ENCODE peak calls at places on chromosomes 5 and 9, in four cellular contexts. One of them, this sample, is unnamed.

GRCh38 chr5:42852826-42853225 is 41.1 kb upstream of the SELENOP start:
- DNase-seq in K562: no peak
- DNase-seq in GM12878: no peak
- DNase-seq in HepG2: no peak
- DNase-seq in this sample: no peak

GRCh38 chr9:4861736-4862451 is 69.2 kb downstream of the RCL1 start:
- DNase-seq in K562: peak
- DNase-seq in GM12878: no peak
- DNase-seq in HepG2: peak
- DNase-seq in this sample: no peak

GRCh38 chr5:153476767-153477166 is 13.7 kb upstream of the GRIA1 start:
- DNase-seq in K562: no peak
- DNase-seq in GM12878: no peak
- DNase-seq in HepG2: no peak
- DNase-seq in this sample: no peak

GRCh38 chr5:160619381-160619780 is 197.7 kb downstream of the PTTG1 start:
- DNase-seq in K562: no peak
- DNase-seq in GM12878: no peak
- DNase-seq in HepG2: no peak
- DNase-seq in this sample: no peak

GRCh38 chr5:57824047-57824446 is 341.4 kb upstream of the ACTBL2 start:
- DNase-seq in K562: no peak
- DNase-seq in GM12878: no peak
- DNase-seq in HepG2: no peak
- DNase-seq in this sample: no peak

GRCh38 chr5:28580616-28581015 is 1542.2 kb upstream of the CDH9 start:
- DNase-seq in K562: no peak
- DNase-seq in GM12878: no peak
- DNase-seq in HepG2: no peak
- DNase-seq in this sample: no peak

GRCh38 chr5:149212203-149212951 is 59.3 kb upstream of the AFAP1L1 start:
- DNase-seq in K562: no peak
- DNase-seq in GM12878: no peak
- DNase-seq in HepG2: no peak
- DNase-seq in this sample: no peak

GRCh38 chr9:136336156-136336860 is 9.0 kb downstream of the GPSM1 start:
- DNase-seq in K562: no peak
- DNase-seq in GM12878: no peak
- DNase-seq in HepG2: no peak
- DNase-seq in this sample: no peak

GRCh38 chr5:151082274-151082902 is 1.6 kb upstream of the TNIP1 start:
- DNase-seq in K562: peak
- DNase-seq in GM12878: no peak
- DNase-seq in HepG2: peak
- DNase-seq in this sample: no peak

GRCh38 chr5:178793156-178793555 is 62.7 kb upstream of the ZNF354A start:
- DNase-seq in K562: peak
- DNase-seq in GM12878: no peak
- DNase-seq in HepG2: peak
- DNase-seq in this sample: peak

GRCh38 chr5:116652196-116652729 is 77.6 kb upstream of the SEMA6A start:
- DNase-seq in K562: no peak
- DNase-seq in GM12878: peak
- DNase-seq in HepG2: peak
- DNase-seq in this sample: peak

GRCh38 chr9:70477907-70478480 is 63.5 kb upstream of the KLF9 start:
- DNase-seq in K562: no peak
- DNase-seq in GM12878: no peak
- DNase-seq in HepG2: no peak
- DNase-seq in this sample: no peak

GRCh38 chr5:136699661-136700060 is 334.3 kb upstream of the TRPC7 start:
- DNase-seq in K562: no peak
- DNase-seq in GM12878: no peak
- DNase-seq in HepG2: no peak
- DNase-seq in this sample: no peak

GRCh38 chr9:113125636-113126035 is 25.2 kb upstream of the SLC31A2 start:
- DNase-seq in K562: no peak
- DNase-seq in GM12878: no peak
- DNase-seq in HepG2: no peak
- DNase-seq in this sample: no peak

GRCh38 chr9:89481161-89481915 is 16.6 kb downstream of the SEMA4D start:
- DNase-seq in K562: no peak
- DNase-seq in GM12878: no peak
- DNase-seq in HepG2: no peak
- DNase-seq in this sample: no peak

GRCh38 chr5:169050146-169050571 is 250.8 kb downstream of the SLIT3 start:
- DNase-seq in K562: no peak
- DNase-seq in GM12878: no peak
- DNase-seq in HepG2: no peak
- DNase-seq in this sample: no peak

GRCh38 chr9:124450241-124450924 is at the start of gene ADGRD2:
- DNase-seq in K562: peak
- DNase-seq in GM12878: no peak
- DNase-seq in HepG2: no peak
- DNase-seq in this sample: peak

DNA sequence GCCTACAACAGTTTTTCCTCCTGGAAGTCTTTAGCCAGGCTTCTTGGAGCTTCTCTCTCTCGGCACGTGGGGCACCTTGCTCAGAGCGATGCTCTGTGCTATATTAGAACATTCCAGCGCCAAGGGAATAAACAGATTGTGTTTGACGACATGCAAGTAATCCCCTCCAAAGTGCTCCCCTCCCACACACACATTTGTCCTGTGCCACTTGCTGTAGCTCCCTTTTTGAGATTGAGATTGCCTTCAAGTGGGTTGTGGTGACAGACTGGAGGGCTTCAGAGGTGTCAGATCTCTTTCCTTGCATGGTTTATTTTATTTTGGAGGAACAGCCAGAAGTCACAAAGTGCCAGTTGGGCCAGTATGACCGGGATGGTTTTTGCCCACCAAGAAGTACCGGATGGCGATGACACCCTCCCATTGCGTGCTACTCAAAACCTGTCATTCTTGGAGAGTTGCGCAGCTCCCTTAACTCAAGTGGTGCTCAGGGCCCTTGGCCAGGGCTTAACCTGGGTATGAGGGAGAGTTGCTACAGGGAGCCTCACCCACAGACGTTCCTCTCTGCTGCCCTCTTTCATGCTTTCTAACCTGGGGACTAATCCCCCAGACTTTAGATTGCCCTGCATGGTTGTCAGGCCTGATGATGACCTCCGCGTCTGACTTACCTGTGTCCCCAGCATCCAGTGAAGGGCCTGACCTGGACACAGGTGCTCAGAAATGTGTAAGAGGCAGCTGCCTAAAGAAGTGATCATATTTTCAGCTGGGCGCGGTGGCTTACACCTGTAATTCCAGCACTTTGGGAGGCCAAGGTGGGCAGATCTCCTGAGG is 18.8 kb upstream of the RPL26L1 start:
- DNase-seq in K562: no peak
- DNase-seq in GM12878: no peak
- DNase-seq in HepG2: no peak
- DNase-seq in this sample: no peak
- TF ChIP-seq ZNF274 in K562: no peak
- TF ChIP-seq ZNF274 in GM12878: no peak
- TF ChIP-seq ZNF274 in HepG2: no peak
- TF ChIP-seq ZNF274 in this sample: no peak

GRCh38 chr9:35828716-35829083 is at the start of gene FAM221B:
- DNase-seq in K562: peak
- DNase-seq in GM12878: no peak
- DNase-seq in HepG2: no peak
- DNase-seq in this sample: no peak

GRCh38 chr9:35831040-35831439 is 2.0 kb downstream of the TMEM8B start:
- DNase-seq in K562: no peak
- DNase-seq in GM12878: no peak
- DNase-seq in HepG2: no peak
- DNase-seq in this sample: no peak

GRCh38 chr9:35829764-35830096 is 702 bp downstream of the TMEM8B start:
- DNase-seq in K562: no peak
- DNase-seq in GM12878: no peak
- DNase-seq in HepG2: peak
- DNase-seq in this sample: no peak

GRCh38 chr9:35827486-35827885 is 1.0 kb downstream of the FAM221B start:
- DNase-seq in K562: no peak
- DNase-seq in GM12878: no peak
- DNase-seq in HepG2: no peak
- DNase-seq in this sample: no peak

DNA sequence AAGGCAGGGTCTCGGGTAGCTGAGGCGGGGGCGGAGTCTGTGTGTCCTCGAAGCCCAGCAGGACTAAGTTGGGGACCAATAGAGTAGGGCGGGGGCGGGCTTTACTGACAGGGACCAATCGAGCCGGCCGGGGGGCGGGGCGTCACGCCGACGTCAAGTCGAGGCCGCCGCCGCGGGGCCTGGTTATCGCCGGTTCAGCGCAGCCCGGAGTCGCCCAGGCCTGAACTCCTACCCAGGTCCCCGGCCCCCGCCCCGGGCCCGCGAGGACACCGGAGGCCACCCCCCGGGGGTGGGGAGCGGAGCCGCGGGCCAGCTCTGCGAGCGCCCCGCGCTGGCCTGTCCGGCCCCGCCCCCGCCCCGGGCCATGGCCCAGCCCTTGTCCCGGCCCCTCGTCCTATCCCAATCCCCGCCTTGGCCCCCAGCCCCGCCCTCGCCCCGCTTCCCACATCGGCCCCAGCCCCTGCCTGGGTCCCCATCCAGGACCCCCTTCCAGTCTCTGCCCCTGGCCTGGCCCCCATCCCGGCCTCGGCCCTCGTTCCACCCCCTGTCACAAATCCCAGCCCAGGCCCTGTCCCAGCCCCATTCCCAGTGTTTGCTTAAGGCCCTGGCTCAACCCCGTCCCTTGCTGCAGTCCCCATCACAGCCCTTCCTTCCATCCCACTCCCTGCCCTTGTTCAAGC is at the start of gene TMEM8B:
- DNase-seq in K562: peak
- DNase-seq in GM12878: no peak
- DNase-seq in HepG2: peak
- DNase-seq in this sample: no peak
- TF ChIP-seq CHD2 in K562: no peak
- TF ChIP-seq CHD2 in GM12878: peak
- TF ChIP-seq CHD2 in HepG2: no peak
- TF ChIP-seq CHD2 in this sample: no peak

GRCh38 chr9:81112638-81113037 is 576.7 kb downstream of the TLE1 start:
- DNase-seq in K562: no peak
- DNase-seq in GM12878: no peak
- DNase-seq in HepG2: no peak
- DNase-seq in this sample: no peak

GRCh38 chr9:81113408-81114124 is 575.8 kb downstream of the TLE1 start:
- DNase-seq in K562: no peak
- DNase-seq in GM12878: no peak
- DNase-seq in HepG2: no peak
- DNase-seq in this sample: no peak

GRCh38 chr9:81118416-81118815 is 570.9 kb downstream of the TLE1 start:
- DNase-seq in K562: no peak
- DNase-seq in GM12878: no peak
- DNase-seq in HepG2: no peak
- DNase-seq in this sample: no peak

DNA sequence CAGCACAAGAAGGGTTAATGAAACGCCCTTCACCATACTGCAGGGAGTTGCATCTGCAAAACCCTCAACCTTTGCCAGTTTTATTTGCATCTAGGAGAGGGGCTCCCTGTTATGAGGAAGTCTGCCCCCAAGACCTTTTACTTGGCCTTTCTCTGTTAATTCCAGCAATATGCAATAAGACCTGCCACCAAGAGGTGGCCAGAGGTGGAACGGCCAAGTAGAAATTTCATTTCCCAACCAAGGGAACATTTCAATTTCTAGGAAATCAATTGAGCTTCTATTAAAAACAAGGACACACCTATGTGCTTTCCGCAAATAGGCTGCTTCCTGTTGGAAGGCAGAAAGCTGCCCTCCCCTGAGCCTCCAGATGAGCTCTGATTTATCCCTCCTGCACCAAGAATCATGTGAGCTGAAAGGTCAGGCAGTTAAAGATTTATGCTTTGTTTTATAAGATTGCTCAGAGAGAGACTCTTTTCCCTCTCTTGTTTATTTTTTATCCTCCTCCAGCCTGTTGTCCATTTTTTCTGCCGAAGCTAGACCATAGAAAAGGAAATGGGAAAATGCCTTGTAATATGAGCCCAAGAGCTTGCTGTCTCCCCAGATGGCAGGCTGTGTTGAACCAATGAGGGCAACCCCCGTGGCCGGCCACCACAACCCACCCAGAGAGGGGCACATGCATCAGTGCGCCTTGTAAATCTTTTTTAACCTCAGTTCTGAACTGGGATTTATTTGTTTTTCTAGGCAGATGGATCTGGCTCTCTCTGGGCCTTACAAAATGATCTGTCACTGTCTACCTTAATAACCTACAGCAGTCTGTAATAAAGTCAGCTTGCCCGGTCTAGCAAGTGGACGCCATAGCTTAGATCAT is 572.8 kb downstream of the TLE1 start:
- DNase-seq in K562: no peak
- DNase-seq in GM12878: no peak
- DNase-seq in HepG2: no peak
- DNase-seq in this sample: no peak
- TF ChIP-seq ZNF274 in K562: no peak
- TF ChIP-seq ZNF274 in GM12878: no peak
- TF ChIP-seq ZNF274 in HepG2: no peak
- TF ChIP-seq ZNF274 in this sample: no peak

GRCh38 chr5:132019337-132019736 is 7.9 kb upstream of the ACSL6 start:
- DNase-seq in K562: no peak
- DNase-seq in GM12878: no peak
- DNase-seq in HepG2: no peak
- DNase-seq in this sample: no peak

GRCh38 chr5:132016721-132017250 is 5.3 kb upstream of the ACSL6 start:
- DNase-seq in K562: no peak
- DNase-seq in GM12878: no peak
- DNase-seq in HepG2: no peak
- DNase-seq in this sample: no peak

GRCh38 chr5:132019857-132020555 is 8.5 kb upstream of the ACSL6 start:
- DNase-seq in K562: no peak
- DNase-seq in GM12878: peak
- DNase-seq in HepG2: no peak
- DNase-seq in this sample: no peak

GRCh38 chr5:132017316-132017715 is 5.9 kb upstream of the ACSL6 start:
- DNase-seq in K562: no peak
- DNase-seq in GM12878: no peak
- DNase-seq in HepG2: no peak
- DNase-seq in this sample: no peak

GRCh38 chr5:132017738-132018625 is 6.5 kb upstream of the ACSL6 start:
- DNase-seq in K562: no peak
- DNase-seq in GM12878: no peak
- DNase-seq in HepG2: no peak
- DNase-seq in this sample: peak
- TF ChIP-seq CHD2 in K562: no peak
- TF ChIP-seq CHD2 in GM12878: no peak
- TF ChIP-seq CHD2 in HepG2: no peak
- TF ChIP-seq CHD2 in this sample: no peak

GRCh38 chr5:125023673-125024072 is 277.2 kb upstream of the ZNF608 start:
- DNase-seq in K562: no peak
- DNase-seq in GM12878: no peak
- DNase-seq in HepG2: no peak
- DNase-seq in this sample: no peak
- TF ChIP-seq ZNF274 in K562: no peak
- TF ChIP-seq ZNF274 in GM12878: no peak
- TF ChIP-seq ZNF274 in HepG2: no peak
- TF ChIP-seq ZNF274 in this sample: no peak

GRCh38 chr5:9324348-9325056 is 221.4 kb downstream of the SEMA5A start:
- DNase-seq in K562: no peak
- DNase-seq in GM12878: no peak
- DNase-seq in HepG2: no peak
- DNase-seq in this sample: no peak
- TF ChIP-seq CHD2 in K562: no peak
- TF ChIP-seq CHD2 in GM12878: no peak
- TF ChIP-seq CHD2 in HepG2: no peak
- TF ChIP-seq CHD2 in this sample: no peak

This sample was measured in H1.